ENCODE peak calls at places on chromosomes 3 and 15, in seven cellular contexts. K, G, M, X, H, Z and P are unnamed samples.

GRCh38 chr3:138944842-138945645 is 1.9 kb downstream of the FOXL2 start:
- DNase-seq in K (no peak), G (peak), H (peak), Z (no peak), M (no peak), X (no peak), P (no peak)

GRCh38 chr3:111615880-111616279 is 20.7 kb upstream of the ZBED2 start:
- DNase-seq in G (no peak), X (no peak), Z (no peak), H (no peak), M (no peak), K (no peak), P (no peak)

GRCh38 chr3:186216903-186217819 is 108.3 kb upstream of the ETV5 start:
- DNase-seq in G (no peak), X (no peak), K (no peak), H (no peak), Z (no peak), M (no peak), P (no peak)

GRCh38 chr15:69593981-69594966 is 141.7 kb downstream of the RPLP1 start:
- DNase-seq in M (peak), H (peak), G (peak), X (no peak), K (no peak), Z (peak), P (no peak)

GRCh38 chr15:90553248-90553745 is 23.6 kb downstream of the CRTC3 start:
- DNase-seq in K (no peak), X (peak), G (no peak), M (no peak), H (no peak), Z (no peak), P (no peak)

GRCh38 chr15:65772909-65773308 is 19.2 kb downstream of the DENND4A start:
- DNase-seq in Z (peak), X (no peak), H (no peak), K (no peak), G (no peak), M (no peak), P (no peak)

GRCh38 chr3:83928391-83928790 is 1030.4 kb upstream of the CADM2 start:
- DNase-seq in H (peak), Z (peak), G (no peak), K (no peak), X (no peak), M (no peak), P (peak)

GRCh38 chr15:49235446-49236207 is 65.6 kb downstream of the GALK2 start:
- DNase-seq in G (peak), M (no peak), H (peak), Z (peak), K (peak), X (peak), P (peak)

GRCh38 chr3:162605651-162606204 is 1109.1 kb downstream of the OTOL1 start:
- DNase-seq in Z (no peak), X (no peak), G (no peak), M (no peak), H (no peak), K (no peak), P (no peak)

GRCh38 chr3:197353867-197354180 is 55.4 kb upstream of the DLG1 start:
- DNase-seq in K (no peak), X (peak), M (no peak), G (no peak), H (no peak), Z (no peak), P (no peak)

GRCh38 chr15:57921371-57921770 is 144.1 kb downstream of the ALDH1A2 start:
- DNase-seq in K (no peak), M (no peak), H (no peak), G (no peak), X (peak), Z (no peak), P (no peak)

GRCh38 chr3:173932624-173933023 is 535.1 kb downstream of the NLGN1 start:
- DNase-seq in G (no peak), X (peak), K (no peak), H (no peak), Z (no peak), M (no peak), P (no peak)